ENCODE peak calls at places on chromosome 14, in seven cellular contexts. M is CD8-positive, alpha-beta T cell; P is A549; I is uterus; E is body of pancreas; A is IMR-90; N is psoas muscle. L is an unnamed sample. For H3K4me1 and H3K9me3, the result is how much of the 10 kb centered on the place peaks cover.

GRCh38 chr14:103627073-103628025 is 1.7 kb upstream of the KLC1 start:
- DNase-seq in M (no peak), A (no peak), E (no peak), P (no peak), N (no peak), I (no peak), L (peak)

GRCh38 chr14:38098074-38098846 is 109.4 kb upstream of the SSTR1 start:
- DNase-seq in M (no peak), N (no peak), A (peak), E (no peak), P (no peak), I (no peak), L (no peak)

GRCh38 chr14:42459171-42459685 is 852.6 kb downstream of the LRFN5 start:
- DNase-seq in P (no peak), M (no peak), N (no peak), A (no peak), I (no peak), E (no peak), L (no peak)

GRCh38 chr14:59265808-59266207 is 77.3 kb downstream of the DAAM1 start:
- DNase-seq in E (no peak), M (no peak), N (no peak), A (no peak), I (no peak), P (no peak), L (peak)

GRCh38 chr14:53391156-53391555 is 238.0 kb upstream of the DDHD1 start:
- DNase-seq in E (no peak), M (no peak), P (no peak), N (no peak), A (peak), I (peak), L (no peak)

GRCh38 chr14:38073641-38074040 is 134.1 kb upstream of the SSTR1 start:
- DNase-seq in E (no peak), N (no peak), A (no peak), M (no peak), P (no peak), I (no peak), L (no peak)

GRCh38 chr14:80678436-80678835 is 263.1 kb downstream of the CEP128 start:
- DNase-seq in I (no peak), A (peak), P (no peak), N (no peak), E (no peak), M (no peak), L (no peak)

GRCh38 chr14:52692248-52692962 is 3.0 kb downstream of the ERO1A start:
- DNase-seq in M (no peak), N (no peak), I (peak), E (no peak), P (no peak), A (peak), L (no peak)

GRCh38 chr14:96876747-96877146 is 79.6 kb downstream of the VRK1 start:
- DNase-seq in N (no peak), P (no peak), M (no peak), E (no peak), A (no peak), I (no peak), L (no peak)

GRCh38 chr14:68193970-68194634 is 374.5 kb downstream of the RAD51B start:
- DNase-seq in E (peak), P (no peak), A (no peak), N (no peak), I (peak), M (no peak), L (no peak)

GRCh38 chr14:36785511-36785910 is 123.9 kb downstream of the PAX9 start:
- DNase-seq in P (no peak), N (no peak), E (no peak), M (no peak), I (no peak), A (no peak), L (no peak)

GRCh38 chr14:54364555-54365415 is 32.0 kb upstream of the CDKN3 start:
- DNase-seq in N (peak), P (no peak), E (peak), I (peak), A (peak), M (no peak), L (no peak)

GRCh38 chr14:73712071-73712506 is 2.1 kb downstream of the PNMA1 start:
- DNase-seq in P (no peak), A (peak), N (no peak), I (no peak), E (no peak), M (no peak), L (no peak)

GRCh38 chr14:22838631-22839041 is 2.3 kb downstream of the MMP14 start:
- DNase-seq in P (no peak), I (peak), N (peak), E (peak), M (no peak), A (peak), L (peak)

GRCh38 chr14:104624939-104625338 is 20.4 kb upstream of the TMEM179 start:
- DNase-seq in N (no peak), M (no peak), E (no peak), P (no peak), I (no peak), A (no peak), L (no peak)

GRCh38 chr14:66511849-66512248 is 3.9 kb downstream of the GPHN start:
- DNase-seq in M (no peak), A (no peak), P (no peak), E (no peak), I (no peak), N (no peak), L (no peak)

GRCh38 chr14:99576304-99576703 is 27.7 kb downstream of the CCDC85C start:
- DNase-seq in P (no peak), M (no peak), A (no peak), E (no peak), N (no peak), I (no peak), L (no peak)

GRCh38 chr14:60346706-60347105 is 97.7 kb downstream of the PPM1A start:
- DNase-seq in P (no peak), M (no peak), E (peak), A (peak), N (no peak), I (no peak), L (no peak)

GRCh38 chr14:22977684-22978486 is 4.5 kb downstream of the AJUBA start:
- DNase-seq in E (peak), M (no peak), P (peak), I (peak), N (no peak), A (peak), L (no peak)

GRCh38 chr14:79412822-79413221 is 798.5 kb downstream of the DIO2 start:
- DNase-seq in I (no peak), N (no peak), E (no peak), M (no peak), P (no peak), A (no peak), L (no peak)

GRCh38 chr14:89915114-89915878 is 39.2 kb downstream of the EFCAB11 start:
- DNase-seq in N (no peak), A (peak), P (peak), M (peak), E (peak), I (peak), L (peak)

GRCh38 chr14:32453857-32454810 is 125.0 kb downstream of the AKAP6 start:
- DNase-seq in A (peak), I (no peak), E (no peak), N (no peak), P (no peak), M (no peak), L (no peak)

GRCh38 chr14:83632375-83632774 is 1897.6 kb upstream of the FLRT2 start:
- DNase-seq in N (no peak), I (no peak), A (no peak), P (no peak), E (no peak), M (no peak), L (no peak)

GRCh38 chr14:106044515-106044914 is 518.1 kb downstream of the TMEM121 start:
- DNase-seq in I (no peak), N (no peak), A (no peak), E (no peak), M (no peak), P (no peak), L (no peak)

GRCh38 chr14:91398707-91399106 is 18.9 kb downstream of the CCDC88C start:
- DNase-seq in N (no peak), E (no peak), I (no peak), A (no peak), M (no peak), P (no peak), L (peak)
- H3K4me1 ChIP-seq in N (under half), E (half or more), I (under half), A (under half), M (half or more), P (under half), L (half or more)

GRCh38 chr14:71665781-71666180 is 266.4 kb upstream of the RGS6 start:
- DNase-seq in M (no peak), I (no peak), P (no peak), A (no peak), E (no peak), N (no peak), L (no peak)
- H3K9me3 ChIP-seq in M (under half), I (under half), P (under half), A (under half), E (under half), N (under half), L (under half)

GRCh38 chr14:93643676-93644075 is 144.6 kb downstream of the PRIMA1 start:
- DNase-seq in A (no peak), N (no peak), E (no peak), M (no peak), P (no peak), I (no peak), L (no peak)
- TF ChIP-seq CTCF in A (no peak), N (no peak), E (no peak), M (no peak), P (no peak), I (no peak), L (no peak)

GRCh38 chr14:21096889-21097615 is 1.4 kb downstream of the ZNF219 start:
- DNase-seq in E (no peak), I (no peak), N (no peak), A (no peak), P (no peak), M (no peak), L (no peak)
- H3K4me1 ChIP-seq in E (under half), I (under half), N (under half), A (under half), P (half or more), M (under half), L (under half)